ENCODE peak calls at places on chromosome 11, in eight cellular contexts. U is dorsolateral prefrontal cortex, X is IMR-90, K is BE2C, N is tibial nerve, W is fibroblast of lung, P is AG10803, Y is tibial artery. C is an unnamed sample.

GRCh38 chr11:120500414-120500936 is 11.1 kb upstream of the GRIK4 start:
- DNase-seq in N (peak; percentile 23), W (peak; percentile 20), U (no peak), P (peak; percentile 15), K (no peak), Y (peak; percentile 30), X (no peak), C (no peak)

GRCh38 chr11:1064167-1064566 is 10.5 kb upstream of the MUC2 start:
- DNase-seq in Y (no peak), U (no peak), N (no peak), P (no peak), K (no peak), X (peak; percentile 53), W (peak; percentile 57), C (no peak)

GRCh38 chr11:10134975-10135481 is 159.0 kb downstream of the SBF2 start:
- DNase-seq in P (no peak), Y (no peak), K (no peak), W (no peak), X (no peak), N (no peak), U (no peak), C (no peak)

GRCh38 chr11:17703951-17704350 is 15.4 kb upstream of the MYOD1 start:
- DNase-seq in U (no peak), K (no peak), P (peak; percentile 10), N (no peak), X (peak; percentile 42), Y (no peak), W (peak; percentile 26), C (no peak)

GRCh38 chr11:2912498-2912897 is 16.7 kb downstream of the PHLDA2 start:
- DNase-seq in K (peak; percentile 55), Y (no peak), U (no peak), W (peak; percentile 86), P (peak; percentile 52), X (peak; percentile 85), N (no peak), C (peak; percentile 63)

GRCh38 chr11:10444725-10445286 is 10.3 kb upstream of the AMPD3 start:
- DNase-seq in X (no peak), K (no peak), P (no peak), U (no peak), W (no peak), N (no peak), Y (no peak), C (no peak)

GRCh38 chr11:114293201-114293711 is 2.9 kb upstream of the NNMT start:
- DNase-seq in N (no peak), K (no peak), W (peak; percentile 72), P (peak; percentile 40), Y (no peak), U (no peak), X (no peak), C (no peak)

GRCh38 chr11:34926831-34927132 is 10.4 kb downstream of the PDHX start:
- DNase-seq in Y (no peak), X (peak; percentile 76), U (no peak), K (no peak), W (peak; percentile 53), P (peak; percentile 16), N (no peak), C (no peak)

GRCh38 chr11:130487390-130488186 is 39.1 kb downstream of the ADAMTS15 start:
- DNase-seq in K (no peak), N (no peak), W (no peak), Y (no peak), X (no peak), P (no peak), U (no peak), C (no peak)

GRCh38 chr11:27239305-27239942 is 123.6 kb downstream of the CCDC34 start:
- DNase-seq in N (peak; percentile 70), K (no peak), U (no peak), Y (peak; percentile 33), W (peak; percentile 98), P (peak; percentile 95), X (peak; percentile 62), C (peak; percentile 95)

GRCh38 chr11:22668005-22668796 is 1.8 kb downstream of the GAS2 start:
- DNase-seq in W (no peak), U (no peak), X (no peak), P (no peak), N (no peak), K (no peak), Y (no peak), C (no peak)

GRCh38 chr11:115008774-115009173 is 330.4 kb downstream of the NXPE2 start:
- DNase-seq in N (no peak), K (no peak), Y (no peak), X (no peak), U (no peak), P (no peak), W (no peak), C (no peak)

GRCh38 chr11:72119188-72119587 is 6.7 kb upstream of the ANAPC15 start:
- DNase-seq in X (no peak), P (no peak), Y (no peak), U (no peak), N (no peak), K (no peak), W (no peak), C (no peak)

GRCh38 chr11:2578934-2579280 is 120.9 kb downstream of the KCNQ1OT1 start:
- DNase-seq in U (peak; percentile 25), W (no peak), X (no peak), P (no peak), Y (no peak), K (peak; percentile 2), N (no peak), C (no peak)

GRCh38 chr11:17875908-17876307 is 136.9 kb downstream of the SERGEF start:
- DNase-seq in P (no peak), U (no peak), W (no peak), K (no peak), N (no peak), X (no peak), Y (no peak), C (no peak)

GRCh38 chr11:120225372-120225909 is 14.5 kb upstream of the POU2F3 start:
- DNase-seq in P (no peak), K (no peak), N (no peak), W (no peak), Y (no peak), U (no peak), X (no peak), C (no peak)

GRCh38 chr11:131370090-131370751 is at the start of gene NTM:
- DNase-seq in K (no peak), W (peak; percentile 68), X (peak; percentile 7), N (peak; percentile 73), P (peak; percentile 51), Y (peak; percentile 52), U (peak; percentile 80), C (no peak)

GRCh38 chr11:57647368-57647767 is 2.3 kb downstream of the YPEL4 start:
- DNase-seq in Y (no peak), U (no peak), K (no peak), P (no peak), N (no peak), X (no peak), W (no peak), C (no peak)

GRCh38 chr11:57649826-57650738 is at the start of gene YPEL4:
- DNase-seq in Y (peak; percentile 52), W (peak; percentile 78), N (no peak), P (peak; percentile 74), K (no peak), U (peak; percentile 72), X (peak; percentile 83), C (peak; percentile 61)

GRCh38 chr11:57647960-57648776 is 1.5 kb downstream of the YPEL4 start:
- DNase-seq in W (no peak), P (no peak), X (no peak), Y (no peak), N (no peak), U (peak; percentile 62), K (no peak), C (no peak)

GRCh38 chr11:57650739-57651090 is 1.0 kb upstream of the YPEL4 start:
- DNase-seq in W (no peak), X (no peak), Y (no peak), K (no peak), U (no peak), N (no peak), P (no peak), C (no peak)

DNA sequence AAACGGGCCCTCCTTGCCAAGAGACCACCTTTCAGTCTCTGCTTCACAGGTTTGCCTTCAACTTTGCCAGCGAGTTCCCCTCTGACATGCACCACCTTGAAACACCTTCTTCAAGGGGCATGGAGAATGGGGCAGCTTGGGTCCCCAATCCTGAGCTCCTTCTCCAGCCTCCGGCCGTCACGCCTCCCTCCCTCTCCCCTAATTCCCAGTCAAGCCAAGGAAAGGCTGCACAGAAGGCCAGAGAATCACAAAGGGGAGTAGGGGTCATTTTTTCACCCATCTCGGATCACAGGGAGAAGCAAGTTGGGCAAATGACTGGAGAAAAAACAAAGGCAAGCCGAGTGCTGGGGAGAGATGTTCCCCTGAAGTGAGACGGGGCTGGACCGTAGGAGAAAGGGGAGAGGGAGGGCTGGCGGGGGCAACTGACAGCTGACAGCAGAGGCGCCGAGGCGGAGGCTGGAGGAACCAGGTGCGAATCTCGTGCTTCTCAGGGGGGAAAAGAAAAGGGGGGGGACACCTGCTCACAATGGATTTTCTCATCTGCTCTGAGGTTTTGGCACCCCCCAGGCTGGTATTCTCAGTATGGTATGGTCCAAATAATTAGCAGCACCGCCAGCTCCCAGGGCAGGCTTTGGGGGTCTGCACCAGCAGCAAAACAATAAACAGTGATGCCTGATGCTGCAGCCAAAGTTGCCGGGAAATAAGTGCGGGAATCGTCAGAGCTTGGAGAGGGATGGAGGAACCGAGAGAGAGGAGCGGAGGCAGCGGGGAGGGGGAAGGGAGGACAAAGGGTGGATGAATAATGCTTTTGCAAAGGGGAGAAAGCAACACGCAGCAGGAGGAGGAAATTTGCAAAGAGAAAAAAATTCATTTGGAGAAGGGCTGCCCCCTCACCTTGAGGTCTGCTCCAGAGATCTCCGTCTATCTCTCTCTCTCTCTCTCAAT is 649 bp downstream of the YPEL4 start:
- DNase-seq in N (no peak), Y (no peak), K (no peak), W (peak; percentile 28), P (no peak), U (no peak), X (no peak), C (no peak)
- H3K4me3 ChIP-seq in N (peak overlapping the region; percentile 6), Y (peak overlapping the region; percentile 35), K (no peak overlapping the region), W (peak overlapping the region; percentile 24), P (peak overlapping the region; percentile 57), U (peak overlapping the region; percentile 70), X (peak overlapping the region; percentile 67), C (peak overlapping the region; percentile 59)

GRCh38 chr11:94576306-94576705 is 9.1 kb downstream of the PIWIL4 start:
- DNase-seq in W (no peak), X (no peak), U (no peak), Y (no peak), K (no peak), N (no peak), P (no peak), C (no peak)
- H3K4me3 ChIP-seq in W (no peak overlapping the region), X (no peak overlapping the region), U (no peak overlapping the region), Y (no peak overlapping the region), K (no peak overlapping the region), N (no peak overlapping the region), P (no peak overlapping the region), C (no peak overlapping the region)

GRCh38 chr11:20162824-20163777 is 2.8 kb upstream of the DBX1 start:
- DNase-seq in N (no peak), K (peak; percentile 35), U (no peak), W (peak; percentile 31), Y (no peak), X (peak; percentile 18), P (peak; percentile 24), C (no peak)
- H3K4me3 ChIP-seq in N (no peak overlapping the region), K (peak overlapping the region; percentile 56), U (peak overlapping the region; percentile 24), W (peak overlapping the region; percentile 6), Y (peak overlapping the region; percentile 21), X (no peak overlapping the region), P (peak overlapping the region; percentile 41), C (peak overlapping the region; percentile 37)

DNA sequence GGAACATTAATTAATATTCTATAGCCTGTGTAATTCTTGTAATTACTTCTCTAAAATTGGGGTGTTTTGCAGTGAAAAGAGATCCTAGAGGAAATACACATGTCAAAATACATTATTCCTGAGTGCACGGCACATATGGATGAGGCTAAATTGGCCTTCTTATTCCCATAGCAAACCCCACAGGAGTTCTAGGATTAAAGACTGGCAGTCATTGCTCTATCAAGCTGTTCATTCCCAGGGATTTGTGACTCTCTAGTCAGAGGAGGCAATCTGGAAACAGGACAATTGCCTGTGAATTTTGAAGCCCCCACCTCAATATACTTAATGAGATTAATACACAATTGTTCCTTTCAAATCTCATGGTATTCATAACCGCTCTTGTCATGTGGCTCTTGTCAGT is 145.9 kb upstream of the OPCML start:
- DNase-seq in P (no peak), K (no peak), W (no peak), N (no peak), X (no peak), Y (no peak), U (no peak), C (no peak)
- H3K4me3 ChIP-seq in P (no peak overlapping the region), K (no peak overlapping the region), W (no peak overlapping the region), N (no peak overlapping the region), X (no peak overlapping the region), Y (no peak overlapping the region), U (no peak overlapping the region), C (no peak overlapping the region)